ENCODE peak calls at places on chromosomes 1 and 21, in nine cellular contexts. H is DMS79; R is upper lobe of right lung; V is cardiac muscle cell; J is stimulated activated CD4-positive, alpha-beta T cell treated with anti-CD3 and anti-CD28 coated beads, Interleukin-2, amount 100 ng/mL, for 48 hours; A is GM20000; U is thoracic aorta; Y is hippocampal formation; Q is iris pigment epithelial cell. I is an unnamed sample.

GRCh38 chr1:6099787-6100765 is 54.4 kb downstream of the KCNAB2 start:
- DNase-seq in H (no peak), V (no peak), U (no peak), Y (no peak), J (no peak), R (peak), Q (no peak), A (no peak), I (no peak)

GRCh38 chr1:84603223-84603622 is 29.0 kb upstream of the CTBS start:
- DNase-seq in Q (peak), V (no peak), J (no peak), A (no peak), U (no peak), H (no peak), Y (no peak), R (no peak), I (peak)

GRCh38 chr1:169326644-169327316 is 40.8 kb downstream of the NME7 start:
- DNase-seq in Q (peak), A (peak), R (no peak), H (no peak), U (no peak), Y (no peak), J (no peak), V (no peak), I (no peak)

GRCh38 chr1:7584643-7585042 is 186.5 kb upstream of the VAMP3 start:
- DNase-seq in H (no peak), Y (no peak), U (no peak), R (no peak), A (no peak), Q (no peak), V (no peak), J (no peak), I (no peak)

GRCh38 chr1:199774433-199775089 is 252.9 kb upstream of the NR5A2 start:
- DNase-seq in J (no peak), Q (peak), V (no peak), Y (no peak), H (no peak), U (no peak), R (no peak), A (no peak), I (no peak)

GRCh38 chr1:152745765-152746444 is 11.9 kb upstream of the KPRP start:
- DNase-seq in Y (no peak), V (no peak), J (no peak), U (no peak), R (no peak), Q (no peak), H (no peak), A (no peak), I (no peak)

GRCh38 chr1:170296211-170296610 is 150.5 kb downstream of the NTMT2 start:
- DNase-seq in Y (no peak), J (no peak), U (no peak), V (no peak), H (no peak), R (no peak), A (no peak), Q (no peak), I (no peak)

GRCh38 chr1:173048629-173049326 is 2.0 kb downstream of the TNFSF18 start:
- DNase-seq in Q (peak), A (no peak), J (no peak), Y (no peak), H (no peak), U (no peak), R (no peak), V (no peak), I (no peak)

GRCh38 chr1:198121058-198121829 is 35.6 kb upstream of the NEK7 start:
- DNase-seq in V (no peak), U (no peak), A (no peak), J (no peak), R (no peak), Q (peak), H (no peak), Y (no peak), I (no peak)

GRCh38 chr1:193070942-193071341 is 11.5 kb downstream of the RO60 start:
- DNase-seq in Y (no peak), V (no peak), J (peak), Q (peak), H (no peak), R (no peak), U (no peak), A (no peak), I (no peak)

GRCh38 chr21:45157932-45158331 is 83.6 kb downstream of the ADARB1 start:
- DNase-seq in A (no peak), R (peak), Q (no peak), H (no peak), V (no peak), Y (no peak), U (no peak), J (no peak), I (no peak)

GRCh38 chr1:245512181-245512888 is 357.6 kb downstream of the KIF26B start:
- DNase-seq in R (no peak), Y (no peak), H (peak), U (no peak), A (no peak), V (no peak), Q (peak), J (no peak), I (no peak)

GRCh38 chr1:183165456-183165855 is 20.6 kb upstream of the LAMC2 start:
- DNase-seq in R (no peak), U (no peak), H (no peak), J (no peak), V (no peak), Y (no peak), Q (no peak), A (no peak), I (no peak)

GRCh38 chr1:194378517-194378916 is 1192.1 kb upstream of the B3GALT2 start:
- DNase-seq in V (peak), R (no peak), H (no peak), A (no peak), Y (no peak), U (no peak), Q (peak), J (no peak), I (no peak)

GRCh38 chr1:164583196-164583595 is 24.2 kb downstream of the PBX1 start:
- DNase-seq in Q (no peak), R (no peak), J (no peak), V (no peak), U (no peak), Y (no peak), H (no peak), A (no peak), I (no peak)

GRCh38 chr1:57711326-57711725 is 287.5 kb upstream of the DAB1 start:
- DNase-seq in A (no peak), R (no peak), J (no peak), Q (no peak), U (no peak), V (peak), Y (no peak), H (no peak), I (no peak)

GRCh38 chr1:186301448-186301847 is 73.6 kb downstream of the TPR start:
- DNase-seq in R (no peak), V (no peak), H (no peak), Y (no peak), Q (no peak), J (no peak), U (no peak), A (no peak), I (no peak)

GRCh38 chr1:6864166-6864565 is 78.9 kb downstream of the CAMTA1 start:
- DNase-seq in U (no peak), J (no peak), H (no peak), R (no peak), A (no peak), Y (no peak), Q (no peak), V (no peak), I (no peak)

GRCh38 chr1:110610741-110611286 is 4.7 kb upstream of the KCNA2 start:
- DNase-seq in A (no peak), H (no peak), V (no peak), R (no peak), Y (no peak), U (no peak), J (no peak), Q (no peak), I (no peak)

GRCh38 chr1:116971481-116971880 is 30.1 kb upstream of the CD101 start:
- DNase-seq in Y (no peak), V (no peak), Q (no peak), U (no peak), H (no peak), R (no peak), A (no peak), J (no peak), I (no peak)

GRCh38 chr21:30718239-30718909 is at the start of gene KRTAP21-3:
- DNase-seq in Y (no peak), H (no peak), U (no peak), V (no peak), Q (peak), A (peak), R (no peak), J (no peak), I (no peak)

GRCh38 chr1:13956386-13956785 is 256.4 kb downstream of the PRDM2 start:
- DNase-seq in Y (no peak), J (no peak), Q (peak), R (no peak), H (no peak), U (no peak), V (no peak), A (no peak), I (no peak)

GRCh38 chr1:10170362-10170665 is 40.1 kb upstream of the KIF1B start:
- DNase-seq in R (no peak), A (peak), Y (no peak), U (no peak), H (no peak), Q (peak), V (no peak), J (no peak), I (no peak)

GRCh38 chr1:203097001-203097400 is 11.2 kb upstream of the MYOG start:
- DNase-seq in R (no peak), A (no peak), H (no peak), Q (no peak), U (no peak), V (no peak), Y (no peak), J (no peak), I (no peak)

GRCh38 chr1:212909652-212910063 is 40.7 kb upstream of the VASH2 start:
- DNase-seq in V (no peak), U (no peak), Y (no peak), Q (no peak), A (no peak), R (no peak), J (no peak), H (no peak), I (no peak)

GRCh38 chr1:178101266-178101630 is 7.3 kb downstream of the RASAL2 start:
- DNase-seq in J (no peak), V (no peak), H (no peak), A (no peak), R (no peak), U (no peak), Q (no peak), Y (no peak), I (no peak)

GRCh38 chr21:39189857-39190604 is 6.8 kb upstream of the PSMG1 start:
- DNase-seq in R (no peak), Y (no peak), H (no peak), J (no peak), U (no peak), A (no peak), Q (peak), V (no peak), I (no peak)

GRCh38 chr1:85801520-85801919 is 93.3 kb upstream of the ZNHIT6 start:
- DNase-seq in V (no peak), Y (no peak), H (no peak), J (no peak), U (no peak), Q (peak), R (no peak), A (no peak), I (no peak)

GRCh38 chr1:53485478-53486394 is 26.5 kb downstream of the DMRTB1 start:
- DNase-seq in Y (peak), V (peak), H (peak), J (peak), R (peak), Q (peak), U (no peak), A (peak), I (peak)

GRCh38 chr1:112514901-112515300 is 6.1 kb downstream of the WNT2B start:
- DNase-seq in Q (no peak), H (no peak), Y (no peak), V (no peak), A (no peak), J (no peak), R (no peak), U (no peak), I (no peak)

GRCh38 chr1:224929335-224930237 is at the start of gene DNAH14:
- DNase-seq in H (peak), V (peak), Y (no peak), Q (peak), U (no peak), R (peak), J (peak), A (peak), I (no peak)

GRCh38 chr1:167715653-167716302 is 6.0 kb upstream of the MPZL1 start:
- DNase-seq in J (no peak), R (no peak), Q (no peak), H (no peak), Y (no peak), A (no peak), U (no peak), V (peak), I (no peak)

GRCh38 chr1:81682490-81682889 is 118.2 kb upstream of the ADGRL2 start:
- DNase-seq in H (no peak), U (no peak), R (no peak), A (no peak), V (peak), J (no peak), Q (peak), Y (no peak), I (no peak)

GRCh38 chr1:84298688-84299535 is 2.6 kb upstream of the SAMD13 start:
- DNase-seq in Y (peak), J (peak), A (peak), H (no peak), R (peak), V (peak), Q (peak), U (no peak), I (peak)

GRCh38 chr1:245863566-245864184 is 643.4 kb downstream of the SMYD3 start:
- DNase-seq in U (no peak), H (no peak), V (no peak), R (no peak), Y (no peak), J (no peak), A (no peak), Q (no peak), I (no peak)

I was measured in stimulated activated effector memory CD8-positive, alpha-beta T cell treated with anti-CD3 and anti-CD28 coated beads, Interleukin-12 subunit alpha, Interleukin-12 subunit beta, amount 100 ng/mL, for 72 hours.